ENCODE peak calls at places on chromosomes 2 and 18, in five cellular contexts. N, X, J, Z and O are unnamed samples.

GRCh38 chr2:126895336-126895735 is 3.4 kb upstream of the TEX51 start:
- DNase-seq in X (no peak), Z (no peak), J (peak), N (no peak), O (no peak)

GRCh38 chr2:108587621-108588020 is 53.4 kb downstream of the LIMS1 start:
- DNase-seq in X (peak), N (no peak), Z (no peak), J (no peak), O (no peak)

GRCh38 chr2:188668017-188668663 is 306.0 kb upstream of the COL3A1 start:
- DNase-seq in N (no peak), Z (no peak), J (no peak), X (peak), O (no peak)

GRCh38 chr2:181764095-181764963 is 84.0 kb upstream of the NEUROD1 start:
- DNase-seq in N (peak), J (no peak), Z (no peak), X (no peak), O (no peak)

GRCh38 chr2:162073776-162074578 is at the start of gene DPP4:
- DNase-seq in N (peak), Z (peak), J (peak), X (peak), O (no peak)

GRCh38 chr2:54771166-54771565 is 47.7 kb downstream of the EML6 start:
- DNase-seq in N (peak), Z (no peak), J (no peak), X (peak), O (no peak)

GRCh38 chr2:119252186-119253113 is 28.8 kb downstream of the STEAP3 start:
- DNase-seq in Z (no peak), N (peak), J (peak), X (peak), O (no peak)

GRCh38 chr2:60499651-60500300 is 53.7 kb downstream of the BCL11A start:
- DNase-seq in X (no peak), J (no peak), Z (no peak), N (no peak), O (no peak)

GRCh38 chr2:65076345-65076710 is 20.1 kb downstream of the CEP68 start:
- DNase-seq in J (no peak), N (no peak), X (peak), Z (no peak), O (no peak)

GRCh38 chr2:118186110-118186857 is 98.0 kb downstream of the INSIG2 start:
- DNase-seq in X (peak), Z (peak), J (peak), N (peak), O (peak)

GRCh38 chr2:58620127-58620526 is 379.0 kb upstream of the FANCL start:
- DNase-seq in Z (no peak), N (no peak), J (no peak), X (peak), O (no peak)

GRCh38 chr18:10130626-10131025 is 216.8 kb downstream of the VAPA start:
- DNase-seq in N (no peak), J (no peak), Z (no peak), X (no peak), O (no peak)

GRCh38 chr18:58540381-58540943 is 88.4 kb downstream of the ALPK2 start:
- DNase-seq in Z (no peak), X (no peak), N (no peak), J (no peak), O (no peak)

GRCh38 chr2:28949617-28950305 is 31.3 kb upstream of the TOGARAM2 start:
- DNase-seq in X (no peak), J (peak), N (peak), Z (no peak), O (no peak)

GRCh38 chr2:239157766-239158165 is 243.1 kb downstream of the HDAC4 start:
- DNase-seq in N (peak), X (peak), Z (peak), J (peak), O (no peak)

GRCh38 chr2:105327690-105328089 is 1.8 kb downstream of the TGFBRAP1 start:
- DNase-seq in J (no peak), X (no peak), Z (no peak), N (no peak), O (no peak)
- H3K23ac ChIP-seq in J (no peak), X (no peak), Z (no peak), N (no peak), O (no peak)

GRCh38 chr2:120923426-120923825 is 187.8 kb downstream of the GLI2 start:
- DNase-seq in Z (no peak), N (no peak), X (no peak), J (no peak), O (no peak)
- H3K23ac ChIP-seq in Z (peak), N (no peak), X (peak), J (no peak), O (no peak)

GRCh38 chr2:156489750-156490466 is 53.7 kb downstream of the GPD2 start:
- DNase-seq in J (no peak), Z (no peak), N (no peak), X (no peak), O (no peak)

GRCh38 chr2:156486614-156487013 is 50.4 kb downstream of the GPD2 start:
- DNase-seq in X (no peak), N (no peak), Z (no peak), J (no peak), O (no peak)

GRCh38 chr2:156492979-156493378 is 56.8 kb downstream of the GPD2 start:
- DNase-seq in Z (no peak), X (no peak), J (no peak), N (no peak), O (no peak)

GRCh38 chr2:156486175-156486574 is 50.0 kb downstream of the GPD2 start:
- DNase-seq in J (no peak), Z (no peak), X (peak), N (no peak), O (no peak)

DNA sequence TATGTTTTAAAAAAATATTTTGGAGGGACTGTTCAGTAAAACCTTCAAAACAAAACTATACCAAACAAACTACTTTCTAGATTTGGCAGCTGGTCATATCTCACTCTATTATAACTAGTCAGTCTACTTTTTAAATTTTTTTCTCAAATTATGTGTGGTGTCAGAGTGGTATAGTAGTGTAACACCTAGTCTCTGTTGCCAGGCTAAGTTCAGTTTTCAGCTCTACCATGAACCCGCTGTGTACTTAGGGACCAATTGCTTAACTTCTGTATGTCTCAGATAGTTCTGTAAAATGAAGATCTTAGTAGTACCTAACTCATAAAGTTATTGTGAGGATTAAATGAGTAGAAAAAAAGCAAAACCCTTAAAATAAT is 54.3 kb downstream of the GPD2 start:
- DNase-seq in J (no peak), X (no peak), Z (no peak), N (no peak), O (no peak)
- H3K23ac ChIP-seq in J (no peak), X (no peak), Z (no peak), N (no peak), O (no peak)

GRCh38 chr2:25251461-25252273 is 83.3 kb upstream of the POMC start:
- DNase-seq in J (peak), X (peak), N (peak), Z (peak), O (no peak)
- H3K23ac ChIP-seq in J (no peak), X (no peak), N (peak), Z (peak), O (no peak)

GRCh38 chr2:136665741-136666140 is 99.6 kb upstream of the THSD7B start:
- DNase-seq in Z (no peak), J (no peak), X (no peak), N (no peak), O (no peak)
- H3K23ac ChIP-seq in Z (no peak), J (no peak), X (no peak), N (no peak), O (no peak)

GRCh38 chr18:13400636-13401315 is 182.2 kb downstream of the LDLRAD4 start:
- DNase-seq in J (no peak), N (no peak), Z (no peak), X (no peak), O (no peak)
- H3K23ac ChIP-seq in J (no peak), N (no peak), Z (no peak), X (no peak), O (no peak)